ENCODE peak calls at places on chromosomes 7 and 10, in eight cellular contexts. One of them, this sample, is unnamed.

GRCh38 chr7:151062111-151062398 is 2.7 kb downstream of the SLC4A2 start:
- DNase-seq in T-cell: no peak
- DNase-seq in activated naive CD4-positive, alpha-beta T cell treated with anti-CD3 and anti-CD28 coated beads for 36 hours: no peak
- DNase-seq in Daoy: no peak
- DNase-seq in AG04450: no peak
- DNase-seq in H9: no peak
- DNase-seq in AG09319: no peak
- DNase-seq in coronary artery: no peak
- DNase-seq in this sample: no peak

GRCh38 chr10:124375353-124375614 is 43.4 kb downstream of the OAT start:
- DNase-seq in T-cell: no peak
- DNase-seq in activated naive CD4-positive, alpha-beta T cell treated with anti-CD3 and anti-CD28 coated beads for 36 hours: no peak
- DNase-seq in Daoy: no peak
- DNase-seq in AG04450: no peak
- DNase-seq in H9: no peak
- DNase-seq in AG09319: no peak
- DNase-seq in coronary artery: no peak
- DNase-seq in this sample: no peak

GRCh38 chr7:100433276-100433591 is 3.1 kb downstream of the PPP1R35 start:
- DNase-seq in T-cell: no peak
- DNase-seq in activated naive CD4-positive, alpha-beta T cell treated with anti-CD3 and anti-CD28 coated beads for 36 hours: no peak
- DNase-seq in Daoy: no peak
- DNase-seq in AG04450: no peak
- DNase-seq in H9: no peak
- DNase-seq in AG09319: no peak
- DNase-seq in coronary artery: no peak
- DNase-seq in this sample: no peak

GRCh38 chr10:95706573-95706972 is 12.8 kb upstream of the TCTN3 start:
- DNase-seq in T-cell: no peak
- DNase-seq in activated naive CD4-positive, alpha-beta T cell treated with anti-CD3 and anti-CD28 coated beads for 36 hours: no peak
- DNase-seq in Daoy: no peak
- DNase-seq in AG04450: no peak
- DNase-seq in H9: no peak
- DNase-seq in AG09319: no peak
- DNase-seq in coronary artery: no peak
- DNase-seq in this sample: no peak

GRCh38 chr7:108097703-108098102 is 32.5 kb downstream of the LAMB4 start:
- DNase-seq in T-cell: no peak
- DNase-seq in activated naive CD4-positive, alpha-beta T cell treated with anti-CD3 and anti-CD28 coated beads for 36 hours: no peak
- DNase-seq in Daoy: peak
- DNase-seq in AG04450: no peak
- DNase-seq in H9: no peak
- DNase-seq in AG09319: no peak
- DNase-seq in coronary artery: no peak
- DNase-seq in this sample: no peak

GRCh38 chr10:61835069-61835908 is 66.2 kb upstream of the ARID5B start:
- DNase-seq in T-cell: no peak
- DNase-seq in activated naive CD4-positive, alpha-beta T cell treated with anti-CD3 and anti-CD28 coated beads for 36 hours: peak
- DNase-seq in Daoy: peak
- DNase-seq in AG04450: peak
- DNase-seq in H9: peak
- DNase-seq in AG09319: peak
- DNase-seq in coronary artery: no peak
- DNase-seq in this sample: no peak

GRCh38 chr7:36289833-36290661 is 99.6 kb upstream of the ANLN start:
- DNase-seq in T-cell: no peak
- DNase-seq in activated naive CD4-positive, alpha-beta T cell treated with anti-CD3 and anti-CD28 coated beads for 36 hours: no peak
- DNase-seq in Daoy: no peak
- DNase-seq in AG04450: no peak
- DNase-seq in H9: no peak
- DNase-seq in AG09319: no peak
- DNase-seq in coronary artery: no peak
- DNase-seq in this sample: no peak

GRCh38 chr10:26682926-26683325 is 14.6 kb upstream of the PDSS1 start:
- DNase-seq in T-cell: no peak
- DNase-seq in activated naive CD4-positive, alpha-beta T cell treated with anti-CD3 and anti-CD28 coated beads for 36 hours: no peak
- DNase-seq in Daoy: no peak
- DNase-seq in AG04450: no peak
- DNase-seq in H9: no peak
- DNase-seq in AG09319: no peak
- DNase-seq in coronary artery: no peak
- DNase-seq in this sample: no peak

GRCh38 chr7:155161690-155162089 is 91.6 kb downstream of the HTR5A start:
- DNase-seq in T-cell: no peak
- DNase-seq in activated naive CD4-positive, alpha-beta T cell treated with anti-CD3 and anti-CD28 coated beads for 36 hours: no peak
- DNase-seq in Daoy: no peak
- DNase-seq in AG04450: no peak
- DNase-seq in H9: no peak
- DNase-seq in AG09319: no peak
- DNase-seq in coronary artery: peak
- DNase-seq in this sample: no peak

GRCh38 chr7:123126171-123126570 is 73.6 kb downstream of the SLC13A1 start:
- DNase-seq in T-cell: no peak
- DNase-seq in activated naive CD4-positive, alpha-beta T cell treated with anti-CD3 and anti-CD28 coated beads for 36 hours: no peak
- DNase-seq in Daoy: no peak
- DNase-seq in AG04450: no peak
- DNase-seq in H9: no peak
- DNase-seq in AG09319: no peak
- DNase-seq in coronary artery: no peak
- DNase-seq in this sample: no peak

GRCh38 chr10:95388072-95388471 is 97.3 kb upstream of the PDLIM1 start:
- DNase-seq in T-cell: no peak
- DNase-seq in activated naive CD4-positive, alpha-beta T cell treated with anti-CD3 and anti-CD28 coated beads for 36 hours: no peak
- DNase-seq in Daoy: no peak
- DNase-seq in AG04450: no peak
- DNase-seq in H9: no peak
- DNase-seq in AG09319: no peak
- DNase-seq in coronary artery: peak
- DNase-seq in this sample: no peak

GRCh38 chr7:44884553-44885393 is 557 bp downstream of the PURB start:
- DNase-seq in T-cell: peak
- DNase-seq in activated naive CD4-positive, alpha-beta T cell treated with anti-CD3 and anti-CD28 coated beads for 36 hours: peak
- DNase-seq in Daoy: peak
- DNase-seq in AG04450: no peak
- DNase-seq in H9: peak
- DNase-seq in AG09319: peak
- DNase-seq in coronary artery: peak
- DNase-seq in this sample: peak

GRCh38 chr7:149824748-149825566 is 13.2 kb upstream of the ZNF862 start:
- DNase-seq in T-cell: no peak
- DNase-seq in activated naive CD4-positive, alpha-beta T cell treated with anti-CD3 and anti-CD28 coated beads for 36 hours: no peak
- DNase-seq in Daoy: no peak
- DNase-seq in AG04450: no peak
- DNase-seq in H9: no peak
- DNase-seq in AG09319: no peak
- DNase-seq in coronary artery: no peak
- DNase-seq in this sample: no peak

GRCh38 chr7:95636140-95636539 is 39.8 kb upstream of the PDK4 start:
- DNase-seq in T-cell: no peak
- DNase-seq in activated naive CD4-positive, alpha-beta T cell treated with anti-CD3 and anti-CD28 coated beads for 36 hours: no peak
- DNase-seq in Daoy: peak
- DNase-seq in AG04450: no peak
- DNase-seq in H9: no peak
- DNase-seq in AG09319: no peak
- DNase-seq in coronary artery: no peak
- DNase-seq in this sample: no peak

GRCh38 chr10:3237530-3237929 is 64.9 kb upstream of the PITRM1 start:
- DNase-seq in T-cell: no peak
- DNase-seq in activated naive CD4-positive, alpha-beta T cell treated with anti-CD3 and anti-CD28 coated beads for 36 hours: no peak
- DNase-seq in Daoy: no peak
- DNase-seq in AG04450: no peak
- DNase-seq in H9: no peak
- DNase-seq in AG09319: no peak
- DNase-seq in coronary artery: no peak
- DNase-seq in this sample: no peak

This sample was measured in CD8-positive, alpha-beta T cell.